ENCODE peak calls at places on chromosomes 11 and 22, in seven cellular contexts. One of them, this sample, is unnamed.

GRCh38 chr22:24060375-24060788 is 49.3 kb downstream of the CABIN1 start:
- DNase-seq in NCI-H146: no peak
- DNase-seq in BE2C: no peak
- DNase-seq in mucosa of gallbladder: peak; percentile 24
- DNase-seq in GM12864: no peak
- DNase-seq in SK-N-MC: no peak
- DNase-seq in HEK293T: no peak
- DNase-seq in this sample: no peak

GRCh38 chr11:44957051-44957515 is 6.4 kb upstream of the TP53I11 start:
- DNase-seq in NCI-H146: peak; percentile 70
- DNase-seq in BE2C: no peak
- DNase-seq in mucosa of gallbladder: no peak
- DNase-seq in GM12864: no peak
- DNase-seq in SK-N-MC: no peak
- DNase-seq in HEK293T: peak; percentile 22
- DNase-seq in this sample: no peak

GRCh38 chr22:20224917-20225692 is 43.0 kb downstream of the RTN4R start:
- DNase-seq in NCI-H146: no peak
- DNase-seq in BE2C: no peak
- DNase-seq in mucosa of gallbladder: no peak
- DNase-seq in GM12864: no peak
- DNase-seq in SK-N-MC: no peak
- DNase-seq in HEK293T: no peak
- DNase-seq in this sample: no peak

GRCh38 chr11:133081730-133082452 is 450.4 kb downstream of the OPCML start:
- DNase-seq in NCI-H146: no peak
- DNase-seq in BE2C: no peak
- DNase-seq in mucosa of gallbladder: no peak
- DNase-seq in GM12864: no peak
- DNase-seq in SK-N-MC: no peak
- DNase-seq in HEK293T: no peak
- DNase-seq in this sample: no peak

GRCh38 chr11:132914600-132914999 is 617.7 kb downstream of the OPCML start:
- DNase-seq in NCI-H146: no peak
- DNase-seq in BE2C: no peak
- DNase-seq in mucosa of gallbladder: no peak
- DNase-seq in GM12864: no peak
- DNase-seq in SK-N-MC: no peak
- DNase-seq in HEK293T: no peak
- DNase-seq in this sample: no peak

GRCh38 chr11:96098511-96099241 is 174.8 kb upstream of the MTMR2 start:
- DNase-seq in NCI-H146: no peak
- DNase-seq in BE2C: no peak
- DNase-seq in mucosa of gallbladder: no peak
- DNase-seq in GM12864: no peak
- DNase-seq in SK-N-MC: no peak
- DNase-seq in HEK293T: no peak
- DNase-seq in this sample: no peak

GRCh38 chr11:35042265-35042664 is 96.7 kb upstream of the CD44 start:
- DNase-seq in NCI-H146: no peak
- DNase-seq in BE2C: no peak
- DNase-seq in mucosa of gallbladder: no peak
- DNase-seq in GM12864: no peak
- DNase-seq in SK-N-MC: no peak
- DNase-seq in HEK293T: no peak
- DNase-seq in this sample: no peak

GRCh38 chr11:74493816-74494630 is 499 bp upstream of the LIPT2 start:
- DNase-seq in NCI-H146: peak; percentile 40
- DNase-seq in BE2C: no peak
- DNase-seq in mucosa of gallbladder: no peak
- DNase-seq in GM12864: no peak
- DNase-seq in SK-N-MC: no peak
- DNase-seq in HEK293T: no peak
- DNase-seq in this sample: peak; percentile 2

GRCh38 chr22:42443240-42444059 is 11.2 kb upstream of the NFAM1 start:
- DNase-seq in NCI-H146: no peak
- DNase-seq in BE2C: no peak
- DNase-seq in mucosa of gallbladder: no peak
- DNase-seq in GM12864: no peak
- DNase-seq in SK-N-MC: no peak
- DNase-seq in HEK293T: no peak
- DNase-seq in this sample: no peak

GRCh38 chr11:57480409-57481137 is 20.2 kb downstream of the RTN4RL2 start:
- DNase-seq in NCI-H146: peak; percentile 53
- DNase-seq in BE2C: peak; percentile 64
- DNase-seq in mucosa of gallbladder: peak; percentile 64
- DNase-seq in GM12864: no peak
- DNase-seq in SK-N-MC: no peak
- DNase-seq in HEK293T: peak; percentile 78
- DNase-seq in this sample: no peak

GRCh38 chr22:43485717-43486116 is 73.9 kb downstream of the MPPED1 start:
- DNase-seq in NCI-H146: no peak
- DNase-seq in BE2C: no peak
- DNase-seq in mucosa of gallbladder: no peak
- DNase-seq in GM12864: no peak
- DNase-seq in SK-N-MC: no peak
- DNase-seq in HEK293T: no peak
- DNase-seq in this sample: no peak

GRCh38 chr11:1896468-1896867 is 4.8 kb upstream of the PRR33 start:
- DNase-seq in NCI-H146: no peak
- DNase-seq in BE2C: no peak
- DNase-seq in mucosa of gallbladder: no peak
- DNase-seq in GM12864: no peak
- DNase-seq in SK-N-MC: no peak
- DNase-seq in HEK293T: no peak
- DNase-seq in this sample: no peak

GRCh38 chr11:100004541-100004940 is 682.5 kb upstream of the ARHGAP42 start:
- DNase-seq in NCI-H146: no peak
- DNase-seq in BE2C: no peak
- DNase-seq in mucosa of gallbladder: peak; percentile 19
- DNase-seq in GM12864: no peak
- DNase-seq in SK-N-MC: no peak
- DNase-seq in HEK293T: no peak
- DNase-seq in this sample: no peak

GRCh38 chr11:13923716-13924650 is 38.5 kb upstream of the SPON1 start:
- DNase-seq in NCI-H146: no peak
- DNase-seq in BE2C: no peak
- DNase-seq in mucosa of gallbladder: no peak
- DNase-seq in GM12864: no peak
- DNase-seq in SK-N-MC: no peak
- DNase-seq in HEK293T: no peak
- DNase-seq in this sample: peak; percentile 2

GRCh38 chr11:43786016-43786415 is 94.6 kb upstream of the ALKBH3 start:
- DNase-seq in NCI-H146: no peak
- DNase-seq in BE2C: no peak
- DNase-seq in mucosa of gallbladder: no peak
- DNase-seq in GM12864: no peak
- DNase-seq in SK-N-MC: no peak
- DNase-seq in HEK293T: no peak
- DNase-seq in this sample: no peak

GRCh38 chr11:47366020-47366490 is 12.3 kb downstream of the SPI1 start:
- DNase-seq in NCI-H146: no peak
- DNase-seq in BE2C: no peak
- DNase-seq in mucosa of gallbladder: no peak
- DNase-seq in GM12864: no peak
- DNase-seq in SK-N-MC: no peak
- DNase-seq in HEK293T: no peak
- DNase-seq in this sample: no peak

GRCh38 chr11:95074806-95075563 is 8.3 kb downstream of the SRSF8 start:
- DNase-seq in NCI-H146: no peak
- DNase-seq in BE2C: peak; percentile 45
- DNase-seq in mucosa of gallbladder: peak; percentile 86
- DNase-seq in GM12864: no peak
- DNase-seq in SK-N-MC: no peak
- DNase-seq in HEK293T: no peak
- DNase-seq in this sample: no peak

GRCh38 chr22:42080287-42080686 is 787 bp downstream of the SMDT1 start:
- DNase-seq in NCI-H146: peak; percentile 13
- DNase-seq in BE2C: peak; percentile 41
- DNase-seq in mucosa of gallbladder: no peak
- DNase-seq in GM12864: no peak
- DNase-seq in SK-N-MC: no peak
- DNase-seq in HEK293T: peak; percentile 28
- DNase-seq in this sample: no peak

GRCh38 chr22:50059185-50059880 is 1.2 kb upstream of the TTLL8 start:
- DNase-seq in NCI-H146: no peak
- DNase-seq in BE2C: peak; percentile 47
- DNase-seq in mucosa of gallbladder: no peak
- DNase-seq in GM12864: no peak
- DNase-seq in SK-N-MC: no peak
- DNase-seq in HEK293T: peak; percentile 54
- DNase-seq in this sample: no peak

GRCh38 chr11:65209711-65210360 is 28.1 kb downstream of the CAPN1 start:
- DNase-seq in NCI-H146: no peak
- DNase-seq in BE2C: no peak
- DNase-seq in mucosa of gallbladder: no peak
- DNase-seq in GM12864: no peak
- DNase-seq in SK-N-MC: no peak
- DNase-seq in HEK293T: no peak
- DNase-seq in this sample: no peak

This sample was measured in GM12878.